ENCODE peak calls at places on chromosomes 3 and 15, in ten cellular contexts. H is AG10803; K is astrocyte of the spinal cord; D is CD4-positive, alpha-beta T cell; N is adrenal gland; I is stomach; W is dorsolateral prefrontal cortex; Q is AG04450; C is HFFc6; J is Peyer's patch. M is an unnamed sample.

GRCh38 chr3:154428369-154429206 is 1.4 kb downstream of the GPR149 start:
- DNase-seq in D (no peak), C (no peak), W (no peak), Q (no peak), J (no peak), K (no peak), I (no peak), N (no peak), H (no peak), M (no peak)

GRCh38 chr3:171181907-171182690 is 155.6 kb upstream of the SLC2A2 start:
- DNase-seq in H (peak), N (peak), W (no peak), I (no peak), J (no peak), Q (no peak), K (no peak), C (no peak), D (no peak), M (peak)

GRCh38 chr15:70879386-70879785 is 12.8 kb downstream of the THAP10 start:
- DNase-seq in K (peak), J (no peak), Q (peak), W (no peak), D (no peak), I (no peak), N (no peak), H (peak), C (peak), M (no peak)

GRCh38 chr3:52216585-52217408 is 8.6 kb downstream of the TLR9 start:
- DNase-seq in J (no peak), K (peak), N (peak), I (peak), W (no peak), H (peak), Q (peak), C (peak), D (peak), M (peak)

GRCh38 chr15:48565560-48566482 is 79.7 kb downstream of the FBN1 start:
- DNase-seq in H (peak), D (no peak), J (no peak), N (no peak), Q (no peak), W (no peak), I (no peak), C (peak), K (peak), M (peak)

GRCh38 chr15:99564221-99565030 is 1.4 kb upstream of the MEF2A start:
- DNase-seq in Q (no peak), D (no peak), K (peak), I (no peak), W (peak), H (peak), N (peak), C (no peak), J (peak), M (no peak)

GRCh38 chr15:65937476-65937875 is 68.2 kb downstream of the RAB11A start:
- DNase-seq in D (no peak), N (peak), W (peak), C (peak), K (no peak), Q (no peak), J (no peak), H (no peak), I (peak), M (no peak)

GRCh38 chr15:50113187-50113505 is 5.9 kb downstream of the ATP8B4 start:
- DNase-seq in K (no peak), C (no peak), J (no peak), Q (no peak), W (no peak), D (no peak), H (no peak), N (no peak), I (no peak), M (no peak)

GRCh38 chr15:99143655-99144610 is 39.1 kb downstream of the SYNM start:
- DNase-seq in C (peak), I (peak), H (peak), N (peak), W (no peak), K (peak), J (no peak), D (no peak), Q (no peak), M (peak)

GRCh38 chr15:56049577-56049976 is 56.2 kb upstream of the NEDD4 start:
- DNase-seq in W (no peak), C (no peak), D (no peak), K (no peak), I (no peak), Q (no peak), J (no peak), H (no peak), N (no peak), M (no peak)

GRCh38 chr3:62073038-62073437 is 300.3 kb downstream of the FEZF2 start:
- DNase-seq in W (no peak), D (no peak), K (no peak), C (peak), N (no peak), J (no peak), Q (no peak), H (peak), I (no peak), M (no peak)

GRCh38 chr15:49421991-49422390 is 1.1 kb upstream of the FGF7 start:
- DNase-seq in I (peak), N (peak), Q (peak), K (peak), H (peak), J (no peak), W (no peak), C (peak), D (no peak), M (peak)

GRCh38 chr3:160473233-160473632 is 23.6 kb upstream of the TRIM59 start:
- DNase-seq in H (peak), I (no peak), C (peak), D (no peak), N (no peak), K (peak), J (no peak), W (no peak), Q (no peak), M (no peak)

GRCh38 chr3:96814581-96815567 is at the start of gene EPHA6:
- DNase-seq in D (no peak), N (no peak), C (no peak), I (no peak), H (peak), W (peak), Q (no peak), J (no peak), K (no peak), M (no peak)

GRCh38 chr3:72127843-72128242 is 342.9 kb upstream of the PROK2 start:
- DNase-seq in W (no peak), Q (no peak), N (no peak), H (peak), I (no peak), J (no peak), K (peak), D (no peak), C (peak), M (peak)

GRCh38 chr15:63915209-63915887 is 81.6 kb upstream of the HERC1 start:
- DNase-seq in W (no peak), K (no peak), I (no peak), H (peak), J (no peak), D (no peak), C (no peak), Q (no peak), N (no peak), M (no peak)

DNA sequence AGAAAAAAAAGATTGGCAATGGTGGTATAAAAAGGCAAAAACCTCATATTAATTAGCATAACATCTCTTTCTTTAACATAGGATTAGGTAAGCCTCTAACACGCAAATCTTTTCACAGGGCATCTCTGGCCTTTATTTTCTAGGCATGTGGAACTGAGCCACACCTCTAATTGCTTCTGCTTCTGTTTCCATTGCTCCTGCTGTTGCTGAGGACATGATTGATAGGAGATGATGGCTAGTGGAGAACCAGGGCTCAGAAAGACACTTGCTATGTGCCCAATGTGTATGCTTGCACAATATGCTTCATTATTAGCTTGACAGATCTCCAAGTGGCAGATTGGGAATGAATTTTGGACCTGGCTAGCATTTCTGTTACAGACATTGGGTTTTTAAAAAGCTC is 114.5 kb downstream of the EPHA3 start:
- DNase-seq in Q (no peak), N (no peak), J (no peak), H (no peak), W (no peak), K (no peak), I (no peak), C (no peak), D (no peak), M (no peak)
- TF ChIP-seq CTCF in Q (no peak), N (no peak), J (no peak), H (no peak), W (no peak), K (no peak), I (no peak), C (no peak), D (no peak), M (no peak)

DNA sequence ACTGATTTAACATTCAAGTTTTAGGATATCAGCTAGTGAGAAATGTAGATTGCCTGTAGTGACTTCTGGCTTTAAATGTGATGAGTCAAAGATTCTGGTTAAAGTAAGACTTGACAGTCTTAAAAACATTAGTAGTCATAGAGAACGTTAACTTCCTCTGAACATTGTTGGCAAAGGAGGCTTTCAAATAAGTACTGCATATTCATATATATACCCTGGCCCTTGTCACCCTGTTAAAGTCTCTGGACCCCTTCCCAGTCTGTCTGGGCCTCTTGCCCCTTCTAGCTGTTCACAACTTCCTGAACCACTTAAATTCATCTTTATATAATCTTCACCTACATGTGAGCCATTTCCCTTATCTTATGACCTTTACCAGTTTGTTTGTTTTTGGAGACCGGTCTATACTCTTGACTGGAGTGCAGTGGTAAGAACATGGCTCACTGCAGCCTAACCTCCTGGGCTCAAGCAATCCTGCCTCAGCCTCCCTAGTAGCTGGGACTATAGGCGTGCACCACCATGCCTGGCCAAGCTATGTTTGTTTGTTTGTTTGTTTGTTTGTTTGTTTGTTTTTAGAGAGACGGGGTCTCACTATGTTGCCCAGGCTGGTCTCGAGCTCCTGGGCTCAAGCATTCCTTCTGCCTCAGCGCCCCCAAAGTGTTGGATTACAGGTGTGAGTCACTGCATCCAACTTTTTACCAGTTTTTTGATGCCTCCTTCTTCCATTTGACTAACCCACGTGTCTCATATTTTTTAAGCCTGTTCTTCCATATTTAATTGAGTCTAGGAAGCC is 64.4 kb upstream of the CRTC3 start:
- DNase-seq in C (peak), H (peak), I (no peak), J (no peak), W (no peak), D (no peak), K (peak), N (no peak), Q (no peak), M (peak)
- TF ChIP-seq CTCF in C (no peak), H (no peak), I (no peak), J (no peak), W (no peak), D (no peak), K (no peak), N (no peak), Q (no peak), M (no peak)

GRCh38 chr3:138477120-138477519 is 42.7 kb downstream of the ESYT3 start:
- DNase-seq in H (no peak), C (no peak), D (no peak), I (no peak), K (no peak), N (no peak), Q (no peak), W (no peak), J (no peak), M (no peak)

GRCh38 chr3:138477801-138478200 is 43.4 kb downstream of the ESYT3 start:
- DNase-seq in J (no peak), C (no peak), N (no peak), I (no peak), K (no peak), D (no peak), Q (no peak), H (no peak), W (no peak), M (no peak)

GRCh38 chr3:138474163-138474562 is 39.7 kb downstream of the ESYT3 start:
- DNase-seq in W (no peak), D (no peak), C (no peak), N (no peak), J (no peak), Q (no peak), I (no peak), K (no peak), H (no peak), M (no peak)

GRCh38 chr3:138476526-138476925 is 42.1 kb downstream of the ESYT3 start:
- DNase-seq in H (no peak), W (no peak), N (no peak), J (no peak), D (no peak), I (no peak), C (no peak), K (no peak), Q (no peak), M (no peak)

DNA sequence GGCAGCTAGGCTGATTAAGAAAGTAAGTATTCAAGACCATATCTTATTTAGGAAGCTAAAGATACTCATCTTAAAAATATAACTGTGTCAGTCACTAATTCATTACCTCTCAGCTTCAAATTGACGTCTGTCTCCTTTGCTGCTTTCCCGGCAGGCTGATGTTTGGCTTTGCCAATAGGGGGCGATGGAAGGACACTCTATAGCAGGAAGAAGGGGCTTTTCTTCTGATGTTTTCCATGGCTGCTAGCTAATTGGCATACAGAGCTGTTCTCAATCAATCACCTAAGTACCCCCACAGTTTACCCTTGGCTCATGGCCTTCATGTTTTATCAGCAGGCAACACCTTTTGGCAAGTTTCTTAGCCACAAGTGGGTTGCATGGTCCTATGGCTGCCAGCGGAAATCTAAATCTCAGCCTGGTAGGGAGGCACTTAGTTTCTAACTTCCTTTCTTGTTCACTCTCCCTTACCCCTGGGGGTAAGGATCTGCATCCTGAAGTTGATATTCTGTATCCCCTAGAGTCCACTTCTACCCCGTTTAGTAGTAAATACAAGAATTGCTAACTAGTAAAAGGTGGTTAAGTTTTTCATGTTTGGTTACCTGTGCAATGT is 45.0 kb downstream of the ESYT3 start:
- DNase-seq in D (no peak), C (peak), K (peak), N (peak), H (peak), W (no peak), J (no peak), I (no peak), Q (no peak), M (peak)
- TF ChIP-seq CTCF in D (no peak), C (peak), K (peak), N (peak), H (peak), W (peak), J (peak), I (no peak), Q (peak), M (peak)

DNA sequence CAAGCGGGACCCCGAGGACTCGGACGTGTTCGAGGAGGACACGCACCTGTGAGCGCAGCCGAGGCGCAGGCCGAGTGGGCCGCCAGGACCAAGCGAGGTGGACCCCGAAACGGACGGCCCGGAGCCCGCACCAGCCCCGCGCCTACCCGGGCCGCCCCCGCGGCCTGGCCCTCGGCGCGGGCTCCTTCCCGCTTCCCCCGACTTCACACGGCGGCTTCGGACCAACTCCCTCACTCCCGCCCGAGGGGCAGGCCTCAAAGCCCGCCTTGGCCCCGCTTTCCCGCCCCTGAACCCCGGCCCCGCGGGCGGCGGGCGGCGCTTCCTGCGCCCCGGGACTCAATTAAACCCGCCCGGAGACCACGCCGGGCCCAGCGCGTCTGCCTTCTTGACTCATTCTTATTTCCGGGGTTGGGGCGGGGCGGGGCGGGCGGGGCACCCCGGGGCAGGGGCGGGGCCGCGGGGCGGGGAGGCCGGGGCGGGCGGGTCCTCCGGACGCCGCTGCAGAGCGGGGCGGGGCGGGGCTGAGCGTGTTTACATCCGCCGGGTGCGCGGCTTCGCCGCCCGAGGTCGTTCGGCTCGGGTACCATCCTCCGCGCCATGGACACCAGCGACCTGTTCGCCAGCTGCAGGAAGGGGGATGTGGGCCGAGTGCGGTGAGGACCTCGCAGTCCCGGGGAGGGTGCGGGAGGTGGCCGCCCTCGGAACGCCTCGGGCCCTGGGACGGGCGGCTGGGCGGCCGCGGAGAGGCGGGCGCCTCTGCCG is at the start of gene ABTB1:
- DNase-seq in K (peak), J (peak), H (peak), I (peak), W (peak), N (peak), Q (no peak), D (peak), C (peak), M (peak)
- TF ChIP-seq CTCF in K (no peak), J (no peak), H (no peak), I (no peak), W (no peak), N (no peak), Q (no peak), D (no peak), C (no peak), M (no peak)

GRCh38 chr3:108305484-108306172 is 9.3 kb downstream of the HHLA2 start:
- DNase-seq in I (peak), N (peak), W (no peak), Q (no peak), D (no peak), H (no peak), J (no peak), K (no peak), C (no peak), M (peak)
- TF ChIP-seq CTCF in I (no peak), N (no peak), W (no peak), Q (no peak), D (no peak), H (no peak), J (no peak), K (no peak), C (no peak), M (no peak)

GRCh38 chr3:144687862-144688261 is 716.2 kb downstream of the DIPK2A start:
- DNase-seq in J (no peak), Q (no peak), D (no peak), N (no peak), K (no peak), C (no peak), H (no peak), W (no peak), I (no peak), M (no peak)
- TF ChIP-seq CTCF in J (no peak), Q (no peak), D (no peak), N (no peak), K (peak), C (no peak), H (peak), W (no peak), I (no peak), M (no peak)

GRCh38 chr3:144773344-144773743 is 801.7 kb downstream of the DIPK2A start:
- DNase-seq in I (no peak), K (no peak), W (no peak), D (no peak), C (no peak), J (no peak), H (no peak), N (no peak), Q (no peak), M (no peak)

GRCh38 chr3:144772372-144772771 is 800.7 kb downstream of the DIPK2A start:
- DNase-seq in N (no peak), Q (no peak), C (no peak), K (no peak), I (no peak), D (no peak), J (no peak), W (no peak), H (no peak), M (no peak)

GRCh38 chr3:144771401-144771870 is 799.8 kb downstream of the DIPK2A start:
- DNase-seq in D (no peak), K (peak), H (peak), W (no peak), N (no peak), J (no peak), I (no peak), C (no peak), Q (no peak), M (no peak)

GRCh38 chr3:144770291-144770690 is 798.7 kb downstream of the DIPK2A start:
- DNase-seq in H (no peak), Q (no peak), W (peak), D (no peak), C (no peak), I (no peak), N (no peak), K (no peak), J (no peak), M (no peak)

DNA sequence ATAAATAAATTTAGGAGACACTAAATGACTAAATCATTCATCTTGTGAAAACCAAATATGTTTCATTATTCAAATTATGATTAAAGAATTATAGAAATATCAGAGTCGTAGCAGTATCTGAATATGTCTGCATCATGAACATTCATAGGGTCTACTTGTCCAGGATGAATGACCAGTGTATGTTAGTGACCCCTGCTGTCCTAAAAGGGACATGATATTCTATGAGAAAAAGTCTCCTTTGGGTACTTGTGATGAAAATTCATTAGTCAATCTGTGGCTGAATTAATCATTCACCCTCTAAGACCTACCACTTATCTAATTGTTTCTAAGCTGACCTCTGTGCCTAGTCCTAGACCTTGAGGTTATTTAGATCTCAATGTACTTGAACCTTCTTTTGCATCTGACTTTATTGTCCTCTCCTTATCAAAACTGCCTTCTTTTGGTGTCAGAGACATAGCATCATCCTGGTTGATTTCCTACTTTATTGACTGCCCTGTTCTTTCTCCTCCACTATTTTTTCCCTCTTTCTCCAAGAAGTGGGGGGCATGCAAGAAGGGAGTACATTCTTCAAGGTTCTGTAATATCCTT is 799.3 kb downstream of the DIPK2A start:
- DNase-seq in C (no peak), J (no peak), K (peak), N (no peak), I (no peak), Q (peak), W (peak), D (no peak), H (peak), M (peak)
- TF ChIP-seq CTCF in C (peak), J (no peak), K (peak), N (peak), I (no peak), Q (peak), W (peak), D (no peak), H (peak), M (peak)

M was measured in MCF 10A.